ENCODE peak calls at places on chromosomes 12 and 14, in nine cellular contexts. X, F, L, S, V, W, Q, B and E are unnamed samples.
A peak's percentile ranks its signal among the peaks of the same experiment; 100 is the strongest.

GRCh38 chr12:118032188-118032587 is 15.7 kb downstream of the RFC5 start:
- DNase-seq in X (no peak), F (no peak), L (no peak), S (no peak), V (no peak), W (no peak), Q (no peak), B (no peak), E (no peak)

GRCh38 chr12:26017484-26018211 is 59.2 kb downstream of the RASSF8 start:
- DNase-seq in X (peak; percentile 73), F (peak; percentile 64), L (peak; percentile 45), S (no peak), V (peak; percentile 49), W (peak; percentile 51), Q (no peak), B (no peak), E (no peak)

GRCh38 chr14:74161526-74162158 is 76.9 kb downstream of the LIN52 start:
- DNase-seq in X (no peak), F (no peak), L (peak; percentile 17), S (no peak), V (no peak), W (no peak), Q (no peak), B (no peak), E (no peak)

GRCh38 chr12:6952860-6953416 is 1.8 kb downstream of the PTPN6 start:
- DNase-seq in X (no peak), F (no peak), L (no peak), S (no peak), V (no peak), W (no peak), Q (no peak), B (no peak), E (no peak)

GRCh38 chr14:75521415-75522199 is 662 bp upstream of the BATF start:
- DNase-seq in X (no peak), F (no peak), L (no peak), S (no peak), V (no peak), W (no peak), Q (no peak), B (no peak), E (no peak)

GRCh38 chr14:56145965-56146364 is 27.8 kb downstream of the PELI2 start:
- DNase-seq in X (peak; percentile 23), F (peak; percentile 95), L (no peak), S (no peak), V (peak; percentile 45), W (peak; percentile 22), Q (peak; percentile 13), B (no peak), E (no peak)

GRCh38 chr14:103846569-103847438 is 571 bp downstream of the PPP1R13B start:
- DNase-seq in X (peak; percentile 54), F (peak; percentile 22), L (peak; percentile 36), S (peak; percentile 28), V (peak; percentile 43), W (no peak), Q (no peak), B (no peak), E (no peak)

GRCh38 chr12:97758102-97758501 is 295.5 kb downstream of the RMST start:
- DNase-seq in X (no peak), F (no peak), L (no peak), S (no peak), V (no peak), W (no peak), Q (no peak), B (no peak), E (no peak)

GRCh38 chr14:81329640-81330385 is 70.3 kb downstream of the STON2 start:
- DNase-seq in X (no peak), F (no peak), L (no peak), S (no peak), V (no peak), W (no peak), Q (no peak), B (no peak), E (no peak)

GRCh38 chr12:51850933-51851244 is 2.4 kb upstream of the FIGNL2 start:
- DNase-seq in X (no peak), F (no peak), L (no peak), S (no peak), V (no peak), W (no peak), Q (no peak), B (no peak), E (no peak)

GRCh38 chr14:69501362-69501964 is 16.9 kb downstream of the PLEKHD1 start:
- DNase-seq in X (no peak), F (no peak), L (no peak), S (no peak), V (peak; percentile 65), W (no peak), Q (no peak), B (no peak), E (no peak)

GRCh38 chr12:27619308-27619707 is 76.9 kb upstream of the REP15 start:
- DNase-seq in X (peak; percentile 97), F (peak; percentile 94), L (no peak), S (no peak), V (peak; percentile 59), W (peak; percentile 79), Q (no peak), B (no peak), E (no peak)

GRCh38 chr12:115375188-115375991 is 691.4 kb upstream of the TBX3 start:
- DNase-seq in X (peak; percentile 80), F (peak; percentile 71), L (no peak), S (no peak), V (peak; percentile 86), W (no peak), Q (no peak), B (no peak), E (no peak)

GRCh38 chr12:2402180-2402579 is 349.4 kb downstream of the CACNA1C start:
- DNase-seq in X (no peak), F (no peak), L (no peak), S (no peak), V (no peak), W (no peak), Q (no peak), B (no peak), E (no peak)

GRCh38 chr12:54523637-54524036 is 25.8 kb upstream of the PDE1B start:
- DNase-seq in X (no peak), F (no peak), L (no peak), S (no peak), V (no peak), W (no peak), Q (no peak), B (no peak), E (no peak)

GRCh38 chr14:36014236-36014635 is 162.3 kb downstream of the PTCSC3 start:
- DNase-seq in X (no peak), F (no peak), L (no peak), S (no peak), V (no peak), W (no peak), Q (no peak), B (no peak), E (no peak)

GRCh38 chr14:72476657-72477499 is 417.0 kb downstream of the DPF3 start:
- DNase-seq in X (peak; percentile 89), F (peak; percentile 31), L (no peak), S (peak; percentile 16), V (peak; percentile 91), W (no peak), Q (peak; percentile 86), B (peak; percentile 17), E (no peak)

GRCh38 chr12:72296389-72296788 is 24.2 kb downstream of the TRHDE start:
- DNase-seq in X (peak; percentile 98), F (peak; percentile 13), L (no peak), S (no peak), V (peak; percentile 75), W (no peak), Q (no peak), B (no peak), E (no peak)